ENCODE peak calls at places on chromosomes 12 and 14, in nine cellular contexts. U is stomach, P is HL-60, B is H1, Y is GM12878, D is GM12891, I is spleen, R is K562, A is transverse colon. Q is an unnamed sample.

GRCh38 chr12:118036672-118037411 is 20.3 kb downstream of the RFC5 start:
- DNase-seq in I (no peak), R (no peak), B (no peak), U (no peak), P (no peak), Y (no peak), D (no peak), A (no peak), Q (no peak)

GRCh38 chr14:99035712-99036593 is 236.0 kb downstream of the BCL11B start:
- DNase-seq in B (peak; percentile 47), Y (no peak), P (peak; percentile 19), A (peak; percentile 57), I (no peak), U (peak; percentile 42), R (no peak), D (no peak), Q (no peak)

GRCh38 chr12:121801601-121802484 is 2.0 kb upstream of the SETD1B start:
- DNase-seq in P (peak; percentile 54), Y (no peak), U (no peak), R (no peak), B (no peak), A (no peak), I (peak; percentile 72), D (no peak), Q (peak; percentile 80)

GRCh38 chr12:10641735-10642500 is 28.5 kb upstream of the MAGOHB start:
- DNase-seq in A (peak; percentile 49), I (no peak), D (no peak), B (no peak), Y (no peak), U (no peak), P (no peak), R (no peak), Q (peak; percentile 99)

GRCh38 chr14:95273041-95273978 is 46.4 kb downstream of the CLMN start:
- DNase-seq in U (peak; percentile 50), Y (no peak), B (no peak), A (peak; percentile 79), P (no peak), I (no peak), R (no peak), D (no peak), Q (no peak)

GRCh38 chr14:75453817-75454434 is 26.1 kb downstream of the JDP2 start:
- DNase-seq in D (peak; percentile 74), B (no peak), R (peak; percentile 22), Y (peak; percentile 61), U (no peak), P (no peak), A (no peak), I (no peak), Q (no peak)

GRCh38 chr14:72518809-72519377 is 375.0 kb downstream of the DPF3 start:
- DNase-seq in A (no peak), P (no peak), Y (peak; percentile 77), B (no peak), D (peak; percentile 33), I (no peak), U (no peak), R (no peak), Q (no peak)

GRCh38 chr12:26636710-26637328 is 196.2 kb downstream of the ITPR2 start:
- DNase-seq in B (no peak), I (no peak), D (no peak), A (no peak), Y (no peak), P (no peak), U (no peak), R (no peak), Q (peak; percentile 69)

GRCh38 chr12:41277019-41277770 is 89.1 kb downstream of the PDZRN4 start:
- DNase-seq in R (peak; percentile 27), I (no peak), U (no peak), B (no peak), A (no peak), D (no peak), P (peak; percentile 34), Y (no peak), Q (peak; percentile 41)

GRCh38 chr12:49974231-49974675 is 1.5 kb downstream of the AQP6 start:
- DNase-seq in I (peak; percentile 74), U (peak; percentile 69), Y (no peak), P (no peak), R (peak; percentile 60), A (peak; percentile 65), D (no peak), B (no peak), Q (peak; percentile 47)

GRCh38 chr12:12684375-12685106 is 11.4 kb downstream of the GPR19 start:
- DNase-seq in D (no peak), P (peak; percentile 12), U (no peak), I (no peak), B (peak; percentile 85), Y (no peak), R (no peak), A (no peak), Q (peak; percentile 38)

GRCh38 chr12:56629459-56630179 is 507 bp downstream of the BAZ2A start:
- DNase-seq in P (no peak), A (peak; percentile 39), Y (no peak), B (no peak), U (no peak), D (no peak), R (peak; percentile 57), I (no peak), Q (peak; percentile 21)

GRCh38 chr14:92560106-92560865 is 46.7 kb downstream of the RIN3 start:
- DNase-seq in I (no peak), B (no peak), Y (no peak), P (no peak), A (no peak), R (no peak), U (no peak), D (no peak), Q (no peak)

GRCh38 chr12:30725739-30726138 is 29.0 kb downstream of the CAPRIN2 start:
- DNase-seq in P (no peak), D (no peak), A (no peak), U (no peak), B (no peak), Y (no peak), I (no peak), R (no peak), Q (peak; percentile 73)
- TF ChIP-seq POLR2AphosphoS5 in P (no peak), D (no peak), A (no peak), U (no peak), B (no peak), Y (no peak), I (no peak), R (no peak), Q (no peak)

DNA sequence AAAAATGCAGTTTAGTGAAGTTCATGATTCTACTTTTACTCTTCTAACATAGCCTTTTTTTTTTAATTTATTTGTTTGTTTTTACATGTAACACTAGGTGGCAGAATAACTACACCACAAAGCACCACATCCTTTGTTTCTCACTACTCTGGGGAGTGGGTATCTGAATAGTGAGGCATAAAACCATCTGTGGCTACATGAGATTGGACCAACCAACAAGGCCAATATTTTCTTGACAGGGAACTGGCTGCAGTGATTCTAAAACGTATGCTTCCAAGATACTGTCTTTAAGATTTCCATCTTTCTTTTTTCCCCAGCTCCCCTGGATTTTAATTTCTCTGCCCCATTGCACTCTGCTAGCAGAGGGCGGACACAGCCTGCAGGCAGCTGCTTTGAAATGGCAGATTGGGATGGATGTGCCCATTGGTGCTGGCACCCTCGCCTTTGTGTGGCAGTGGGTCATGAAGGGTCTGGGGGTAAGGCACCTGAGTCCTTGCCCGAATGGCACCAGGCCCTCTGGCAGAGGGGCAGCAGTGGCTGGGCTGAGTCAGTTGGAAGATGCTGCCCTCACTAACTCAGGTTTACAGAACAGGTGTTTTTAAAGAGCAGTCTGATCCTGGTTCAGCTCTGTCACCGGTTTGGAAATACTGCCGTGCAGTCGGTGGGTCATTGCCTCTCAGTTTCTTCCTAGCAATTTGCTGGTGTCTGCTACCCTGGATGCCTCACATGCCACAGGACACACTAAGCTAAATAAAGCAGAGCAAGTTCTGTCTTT is 429.1 kb downstream of the RAD51B start:
- DNase-seq in B (no peak), A (no peak), D (peak; percentile 12), P (no peak), R (peak; percentile 31), I (peak; percentile 79), Y (peak; percentile 89), U (no peak), Q (peak; percentile 85)
- TF ChIP-seq POLR2AphosphoS5 in B (no peak), A (no peak), D (no peak), P (no peak), R (no peak), I (peak; percentile 17), Y (no peak), U (no peak), Q (no peak)

DNA sequence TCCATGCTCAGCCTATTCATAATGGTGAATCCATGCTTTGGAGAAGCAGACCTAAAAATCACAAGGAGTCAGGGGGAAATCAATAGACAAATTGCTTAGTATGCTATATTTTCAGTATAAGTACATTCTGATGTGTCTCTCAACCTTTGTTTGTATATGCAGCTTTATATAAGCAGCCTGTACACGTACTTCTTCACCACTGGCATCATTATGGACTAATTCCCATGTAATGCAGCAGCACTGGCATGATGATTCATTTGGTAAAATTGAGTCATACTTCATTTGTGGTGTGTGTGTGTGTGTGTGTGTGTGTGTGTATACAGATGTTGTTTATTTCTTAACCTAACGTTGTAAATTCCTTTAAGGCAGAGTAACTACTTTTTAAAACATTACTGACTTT is 10.9 kb downstream of the DCP1B start:
- DNase-seq in P (peak; percentile 31), U (no peak), R (no peak), Y (no peak), D (no peak), I (no peak), A (no peak), B (no peak), Q (peak; percentile 64)
- TF ChIP-seq POLR2AphosphoS5 in P (no peak), U (no peak), R (no peak), Y (no peak), D (no peak), I (no peak), A (no peak), B (no peak), Q (no peak)

GRCh38 chr14:60163741-60164140 is 1.5 kb downstream of the DHRS7 start:
- DNase-seq in I (no peak), U (no peak), A (no peak), R (no peak), D (no peak), P (no peak), Y (no peak), B (no peak), Q (no peak)

GRCh38 chr14:60164717-60165546 is at the start of gene DHRS7:
- DNase-seq in Y (peak; percentile 53), I (peak; percentile 98), R (peak; percentile 83), D (peak; percentile 65), B (peak; percentile 21), P (peak; percentile 85), A (peak; percentile 86), U (peak; percentile 85), Q (peak; percentile 82)

GRCh38 chr14:60164404-60164716 is 838 bp downstream of the DHRS7 start:
- DNase-seq in Y (peak; percentile 39), U (no peak), D (no peak), I (no peak), A (no peak), R (no peak), P (no peak), B (no peak), Q (no peak)

GRCh38 chr14:60165547-60165876 is 314 bp upstream of the DHRS7 start:
- DNase-seq in B (no peak), R (no peak), Y (no peak), I (no peak), P (no peak), A (no peak), D (no peak), U (no peak), Q (no peak)

DNA sequence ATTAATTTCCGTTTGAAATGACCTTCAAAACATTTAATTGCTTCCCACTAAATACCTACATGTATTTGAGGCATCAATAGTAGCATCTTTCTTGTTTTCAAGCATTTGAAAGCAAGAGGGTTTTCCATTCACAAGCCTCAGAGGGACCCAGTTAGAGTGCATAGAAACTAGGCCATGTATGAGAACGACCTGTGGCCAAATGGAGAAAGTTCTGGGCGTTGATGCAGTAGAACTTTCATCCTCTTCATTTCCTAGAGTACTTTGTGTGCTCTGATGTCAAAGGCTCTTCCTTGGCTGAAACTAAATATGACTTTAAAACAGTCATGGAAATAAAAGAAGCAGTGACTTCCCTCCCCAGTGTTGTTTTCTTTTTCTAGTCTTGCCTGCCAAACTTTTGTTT is 946 bp upstream of the DHRS7 start:
- DNase-seq in I (no peak), Y (no peak), P (no peak), R (no peak), U (no peak), D (no peak), B (no peak), A (no peak), Q (no peak)
- TF ChIP-seq POLR2AphosphoS5 in I (no peak), Y (no peak), P (no peak), R (no peak), U (no peak), D (no peak), B (no peak), A (no peak), Q (no peak)

Q was measured in endothelial cell of umbilical vein.